ENCODE peak calls at places on chromosome 17, in seven cellular contexts. M, Q, T, U, J, S and N are unnamed samples.

GRCh38 chr17:62805234-62805633 is 2.9 kb downstream of the MARCHF10 start:
- DNase-seq in T (no peak), Q (peak), M (no peak), J (no peak), U (no peak), S (no peak), N (no peak)

GRCh38 chr17:40410082-40410481 is 7.6 kb downstream of the TOP2A start:
- DNase-seq in J (no peak), T (no peak), U (no peak), S (no peak), M (no peak), Q (no peak), N (no peak)

GRCh38 chr17:48457080-48457836 is 27.2 kb upstream of the SKAP1 start:
- DNase-seq in T (no peak), J (peak), M (peak), S (peak), Q (peak), U (peak), N (peak)

GRCh38 chr17:63185420-63185819 is 219.4 kb downstream of the TANC2 start:
- DNase-seq in J (no peak), Q (peak), U (no peak), S (no peak), M (no peak), T (no peak), N (peak)

GRCh38 chr17:17970699-17971430 is 1.3 kb downstream of the TOM1L2 start:
- DNase-seq in T (no peak), S (no peak), J (no peak), Q (no peak), U (no peak), M (no peak), N (peak)

GRCh38 chr17:40309938-40310510 is 1.0 kb downstream of the RARA start:
- DNase-seq in T (no peak), J (no peak), S (peak), Q (no peak), M (no peak), U (no peak), N (no peak)

GRCh38 chr17:41518789-41519449 is at the start of gene KRT15:
- DNase-seq in Q (peak), U (no peak), M (no peak), T (no peak), S (no peak), J (no peak), N (peak)

GRCh38 chr17:77312786-77313599 is 172.2 kb downstream of the SEC14L1 start:
- DNase-seq in T (peak), S (peak), Q (peak), M (peak), U (peak), J (peak), N (peak)

GRCh38 chr17:37743612-37743874 is 1.3 kb downstream of the HNF1B start:
- DNase-seq in J (no peak), S (no peak), T (no peak), Q (no peak), U (no peak), M (no peak), N (no peak)

GRCh38 chr17:38509772-38510423 is 81.6 kb downstream of the ARHGAP23 start:
- DNase-seq in U (peak), J (peak), Q (no peak), S (no peak), M (no peak), T (no peak), N (peak)

GRCh38 chr17:70848785-70849184 is 679.5 kb downstream of the KCNJ2 start:
- DNase-seq in U (peak), T (peak), J (no peak), M (no peak), S (no peak), Q (peak), N (peak)

GRCh38 chr17:12620200-12620720 is 45.4 kb upstream of the MYOCD start:
- DNase-seq in U (peak), Q (peak), M (no peak), S (no peak), J (no peak), T (no peak), N (peak)

GRCh38 chr17:56034120-56034757 is 119.0 kb upstream of the ANKFN1 start:
- DNase-seq in Q (no peak), T (no peak), S (no peak), J (no peak), U (no peak), M (no peak), N (no peak)

GRCh38 chr17:47423406-47424295 is 99.9 kb downstream of the EFCAB13 start:
- DNase-seq in U (peak), J (peak), S (no peak), T (no peak), Q (peak), M (no peak), N (no peak)

GRCh38 chr17:7613769-7614421 is 802 bp downstream of the FXR2 start:
- DNase-seq in M (no peak), T (no peak), S (no peak), U (peak), Q (peak), J (no peak), N (no peak)
- TF ChIP-seq CTCF in M (no peak), T (no peak), S (no peak), U (no peak), Q (no peak), J (no peak), N (no peak)

GRCh38 chr17:50532452-50533024 is at the start of gene EPN3:
- DNase-seq in S (peak), M (peak), U (peak), T (no peak), J (no peak), Q (no peak), N (no peak)
- H3K4me3 ChIP-seq in S (peak), M (peak), U (peak), T (no peak), J (peak), Q (no peak), N (no peak)

GRCh38 chr17:50364715-50365114 is 8.3 kb downstream of the MRPL27 start:
- DNase-seq in J (no peak), Q (no peak), U (no peak), M (no peak), S (no peak), T (peak), N (peak)
- TF ChIP-seq CTCF in J (no peak), Q (peak), U (no peak), M (no peak), S (no peak), T (peak), N (no peak)

GRCh38 chr17:82322526-82323453 is 5.4 kb upstream of the CD7 start:
- DNase-seq in J (peak), T (no peak), S (no peak), Q (no peak), U (no peak), M (no peak), N (no peak)

GRCh38 chr17:82320140-82320840 is 2.9 kb upstream of the CD7 start:
- DNase-seq in M (no peak), J (peak), T (no peak), U (no peak), S (no peak), Q (no peak), N (no peak)

GRCh38 chr17:82320956-82321927 is 3.8 kb upstream of the CD7 start:
- DNase-seq in U (peak), S (no peak), T (no peak), Q (peak), M (no peak), J (peak), N (peak)

GRCh38 chr17:82323514-82324234 is 6.3 kb upstream of the CD7 start:
- DNase-seq in T (no peak), Q (no peak), J (peak), S (no peak), M (no peak), U (no peak), N (no peak)

GRCh38 chr17:82321947-82322466 is 4.6 kb upstream of the CD7 start:
- DNase-seq in M (no peak), U (no peak), T (no peak), J (peak), Q (no peak), S (no peak), N (no peak)
- H3K4me3 ChIP-seq in M (no peak), U (no peak), T (no peak), J (no peak), Q (no peak), S (no peak), N (no peak)

GRCh38 chr17:14768923-14769322 is 468.0 kb downstream of the HS3ST3B1 start:
- DNase-seq in T (no peak), M (no peak), U (no peak), J (no peak), Q (no peak), S (no peak), N (no peak)
- TF ChIP-seq CTCF in T (no peak), M (no peak), U (no peak), J (no peak), Q (no peak), S (no peak), N (no peak)

DNA sequence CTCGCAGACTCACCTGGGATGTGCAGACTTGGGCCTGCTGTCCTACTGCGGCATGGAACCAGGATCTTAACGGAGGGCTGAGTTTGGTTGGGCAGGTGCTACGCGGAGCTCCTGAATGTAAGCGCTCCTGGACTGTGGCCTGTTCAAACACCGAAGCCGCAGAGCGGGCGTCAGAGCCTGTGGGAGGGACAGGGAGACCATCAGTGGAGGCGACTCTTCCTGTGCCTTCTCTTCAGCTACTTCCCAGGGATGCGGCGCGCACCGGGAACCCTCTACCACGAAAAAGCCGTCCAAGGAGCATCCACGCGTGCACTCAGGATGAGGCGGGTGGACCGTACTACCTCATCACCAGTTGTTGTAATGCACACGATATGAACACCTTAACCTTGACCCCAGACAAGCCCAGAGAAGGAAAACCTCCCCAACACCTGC is 2.0 kb downstream of the USP36 start:
- DNase-seq in T (no peak), J (no peak), S (no peak), Q (no peak), M (peak), U (no peak), N (no peak)
- H3K4me3 ChIP-seq in T (peak), J (no peak), S (no peak), Q (no peak), M (peak), U (no peak), N (peak)

GRCh38 chr17:81665205-81666091 is 957 bp downstream of the OXLD1 start:
- DNase-seq in S (no peak), J (no peak), M (no peak), Q (peak), T (no peak), U (peak), N (peak)

GRCh38 chr17:81666092-81666341 is 388 bp downstream of the OXLD1 start:
- DNase-seq in S (no peak), J (no peak), Q (no peak), M (no peak), T (no peak), U (no peak), N (peak)

GRCh38 chr17:81667754-81668153 is 1.2 kb downstream of the CCDC137 start:
- DNase-seq in Q (no peak), T (no peak), M (no peak), U (no peak), J (no peak), S (no peak), N (no peak)

GRCh38 chr17:81664051-81664470 is 2.3 kb downstream of the OXLD1 start:
- DNase-seq in T (no peak), S (no peak), J (no peak), Q (peak), M (no peak), U (no peak), N (no peak)

DNA sequence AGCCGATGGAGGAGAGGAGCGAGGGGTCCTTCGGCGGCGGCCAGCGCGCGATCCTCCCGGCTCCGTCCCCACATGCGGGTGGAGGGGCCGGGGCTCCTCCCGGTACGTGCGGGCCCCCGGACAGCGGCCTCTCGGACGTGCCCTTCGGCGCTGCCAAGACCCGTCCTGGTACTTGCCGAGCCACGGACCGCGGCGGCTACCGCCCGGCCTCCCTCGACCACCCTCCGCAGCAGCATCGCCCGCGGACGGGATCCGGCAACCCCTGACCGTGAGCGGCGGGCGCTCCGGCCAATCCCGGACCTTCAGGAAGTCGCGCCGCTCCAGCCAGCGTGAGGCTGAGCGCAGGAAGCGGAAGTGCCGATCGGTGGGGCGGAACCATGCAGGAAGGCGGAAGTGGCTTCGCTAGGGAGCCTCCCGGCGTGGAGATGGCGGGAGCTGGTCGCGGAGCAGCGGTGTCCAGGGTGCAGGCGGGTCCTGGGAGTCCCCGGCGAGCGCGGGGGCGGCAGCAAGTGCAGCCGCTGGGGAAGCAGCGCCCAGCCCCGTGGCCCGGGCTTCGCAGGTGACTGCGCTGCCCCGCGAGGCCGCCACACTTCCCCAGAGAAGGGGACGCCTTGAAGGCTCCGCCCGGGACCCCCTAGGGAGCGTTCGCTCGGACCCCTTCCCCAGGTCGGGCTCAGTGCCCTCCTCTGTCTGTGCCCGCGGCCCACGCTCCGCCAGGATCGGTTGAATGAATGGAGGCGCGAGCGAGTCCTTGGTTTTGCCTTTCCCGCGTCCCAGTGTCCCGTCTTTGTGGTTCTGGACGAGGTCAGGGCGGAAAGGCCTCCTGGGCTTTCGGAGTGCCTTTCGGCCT is at the start of the genes CCDC137 and OXLD1:
- DNase-seq in U (peak), T (peak), S (peak), Q (peak), J (peak), M (peak), N (peak)
- TF ChIP-seq CTCF in U (no peak), T (no peak), S (no peak), Q (no peak), J (no peak), M (no peak), N (no peak)

DNA sequence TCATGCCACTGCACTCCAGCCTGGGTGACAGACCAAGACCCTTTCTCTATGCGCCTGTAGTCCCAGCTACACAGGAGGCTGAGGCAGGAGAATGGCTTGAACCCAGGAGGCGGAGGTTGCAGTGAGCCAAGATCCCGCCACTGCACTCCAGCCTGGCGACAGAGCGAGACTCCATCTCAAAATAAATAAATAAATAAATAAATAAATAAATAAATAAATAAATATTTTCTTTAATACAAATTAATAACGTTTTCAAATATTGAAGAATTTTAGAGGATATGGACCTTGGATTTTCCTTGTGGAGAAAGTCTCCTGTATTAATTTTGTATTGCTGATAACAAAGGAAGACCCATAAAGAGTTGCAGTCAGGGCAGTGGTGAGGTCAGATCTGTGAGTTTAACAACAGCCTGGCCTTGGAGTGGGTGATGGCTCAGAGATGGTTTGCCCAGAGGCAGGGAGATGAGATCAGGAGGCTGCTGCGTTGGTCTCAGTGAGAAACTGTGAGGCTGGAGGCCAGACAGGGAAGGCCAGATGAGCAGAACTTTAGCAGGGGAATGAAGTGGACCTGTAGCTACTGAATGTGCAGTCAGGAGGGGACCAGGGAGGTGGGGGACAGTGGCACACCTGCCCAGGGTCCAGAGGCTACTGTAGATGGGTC is 4.4 kb upstream of the ASGR1 start:
- DNase-seq in Q (no peak), M (no peak), T (no peak), J (no peak), U (no peak), S (no peak), N (no peak)
- H3K4me3 ChIP-seq in Q (no peak), M (no peak), T (no peak), J (no peak), U (no peak), S (no peak), N (no peak)